ENCODE peak calls at places on chromosomes 2 and 18, in four cellular contexts. A, W, B and R are unnamed samples.

GRCh38 chr2:199379251-199379650 is 78.5 kb downstream of the SATB2 start:
- DNase-seq in A (no peak), W (no peak), B (no peak), R (no peak)

GRCh38 chr2:100902833-100903405 is 83.0 kb downstream of the NPAS2 start:
- DNase-seq in A (peak), W (peak), B (no peak), R (no peak)

GRCh38 chr2:238493880-238494572 is 67.3 kb downstream of the ASB1 start:
- DNase-seq in A (no peak), W (no peak), B (peak), R (no peak)

GRCh38 chr2:203713381-203713780 is 6.9 kb downstream of the CD28 start:
- DNase-seq in A (no peak), W (no peak), B (no peak), R (no peak)

GRCh38 chr18:13381907-13382682 is 163.5 kb downstream of the LDLRAD4 start:
- DNase-seq in A (no peak), W (no peak), B (peak), R (no peak)

GRCh38 chr18:48402953-48403352 is 6.2 kb downstream of the ZBTB7C start:
- DNase-seq in A (no peak), W (no peak), B (no peak), R (no peak)

GRCh38 chr2:65483763-65484162 is 51.4 kb upstream of the SPRED2 start:
- DNase-seq in A (no peak), W (no peak), B (no peak), R (no peak)

GRCh38 chr2:237688081-237688480 is 60.7 kb downstream of the LRRFIP1 start:
- DNase-seq in A (no peak), W (no peak), B (no peak), R (no peak)

GRCh38 chr2:241799522-241800197 is 9.3 kb upstream of the NEU4 start:
- DNase-seq in A (no peak), W (no peak), B (no peak), R (no peak)

GRCh38 chr18:11518788-11519685 is 90.4 kb upstream of the SLC35G4 start:
- DNase-seq in A (peak), W (no peak), B (no peak), R (peak)

GRCh38 chr2:33417093-33417492 is 59.4 kb upstream of the RASGRP3 start:
- DNase-seq in A (no peak), W (no peak), B (no peak), R (no peak)

GRCh38 chr2:149330127-149331022 is at the start of gene LYPD6:
- DNase-seq in A (no peak), W (peak), B (peak), R (peak)

GRCh38 chr2:149332364-149332763 is 2.0 kb downstream of the LYPD6 start:
- DNase-seq in A (no peak), W (no peak), B (no peak), R (no peak)

GRCh38 chr2:149331023-149331400 is 625 bp downstream of the LYPD6 start:
- DNase-seq in A (no peak), W (peak), B (no peak), R (no peak)

GRCh38 chr2:149329068-149329467 is 1.3 kb upstream of the LYPD6 start:
- DNase-seq in A (no peak), W (peak), B (no peak), R (no peak)

DNA sequence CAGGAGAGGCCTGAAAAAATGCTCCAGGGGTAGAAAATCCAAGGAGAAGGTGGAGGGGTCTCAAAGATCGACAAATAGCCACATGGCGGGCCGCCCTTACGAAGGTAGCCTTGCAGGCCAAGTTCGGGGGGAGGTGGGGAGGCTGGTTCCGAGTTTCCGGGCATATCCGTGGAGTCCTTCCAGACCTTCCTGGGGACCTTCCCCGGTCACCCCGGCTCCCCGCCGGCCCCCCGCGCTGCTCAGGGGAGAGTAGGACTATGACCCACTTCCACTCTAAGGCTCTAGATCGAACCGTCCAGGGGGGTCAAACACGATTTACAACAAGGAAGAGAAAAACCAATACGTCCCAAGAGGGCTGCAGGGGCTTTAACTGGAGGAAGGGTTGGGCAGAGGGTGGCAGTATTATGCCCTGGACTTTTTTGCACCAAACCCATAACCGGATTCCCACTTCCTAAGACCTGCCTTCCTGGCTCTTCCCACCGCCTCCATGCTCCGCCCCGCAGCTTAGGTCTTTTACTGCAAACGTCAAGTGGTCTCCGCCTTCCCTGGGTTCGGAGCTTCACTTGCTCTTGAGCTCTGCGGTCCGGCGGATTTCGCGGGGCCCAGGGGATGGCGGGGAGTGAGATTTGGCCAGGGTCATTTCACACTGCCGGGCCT is 789 bp upstream of the LYPD6 start:
- DNase-seq in A (no peak), W (peak), B (peak), R (peak)
- TF ChIP-seq CTCF in A (no peak), W (peak), B (no peak), R (no peak)

DNA sequence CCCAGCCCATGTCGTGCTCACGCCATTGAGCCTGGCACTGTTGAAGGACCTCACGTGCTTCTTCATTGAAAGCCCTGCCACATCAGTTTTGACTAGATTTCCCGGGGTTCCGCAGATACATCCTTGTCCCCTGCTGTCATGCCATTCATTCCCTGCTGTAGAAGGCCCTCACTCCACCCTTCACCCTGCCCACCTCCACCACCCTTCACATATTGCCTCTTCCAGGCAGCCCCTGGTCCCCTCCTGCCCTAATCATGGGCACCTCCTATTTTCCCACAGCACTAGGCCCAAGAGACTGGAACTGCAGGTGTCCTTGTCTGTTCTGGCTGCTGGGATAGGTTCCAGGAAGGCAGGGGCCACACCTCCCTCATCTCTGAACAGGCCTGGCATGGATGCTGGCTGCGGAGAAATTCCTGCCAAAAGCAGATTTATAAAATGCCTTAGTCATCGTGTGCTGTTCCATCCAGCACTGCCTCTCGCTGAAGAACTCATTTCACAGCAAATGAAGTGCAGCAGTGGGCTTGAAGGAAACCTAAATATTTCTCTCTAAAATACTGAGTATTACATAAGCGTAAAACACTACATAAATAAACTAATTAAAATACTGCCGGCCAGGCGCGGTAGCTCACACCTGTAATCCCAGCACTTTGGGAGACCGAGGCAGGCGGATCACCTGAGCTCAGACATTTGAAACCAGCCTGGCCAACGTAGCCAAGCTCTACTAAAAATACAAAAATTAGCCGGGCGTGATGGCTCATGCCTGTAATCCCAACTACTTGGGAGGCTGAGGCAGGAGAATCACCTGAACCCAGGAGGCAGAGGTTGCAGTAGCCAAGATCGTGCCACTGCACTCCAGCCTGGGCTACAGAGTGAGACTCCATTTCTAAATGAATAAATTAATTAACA is 38.4 kb downstream of the EIF4E2 start:
- DNase-seq in A (peak), W (peak), B (peak), R (peak)
- TF ChIP-seq CTCF in A (no peak), W (no peak), B (no peak), R (no peak)

GRCh38 chr2:23547725-23548124 is 162.7 kb downstream of the KLHL29 start:
- DNase-seq in A (no peak), W (no peak), B (no peak), R (no peak)
- TF ChIP-seq CTCF in A (no peak), W (peak), B (no peak), R (no peak)

DNA sequence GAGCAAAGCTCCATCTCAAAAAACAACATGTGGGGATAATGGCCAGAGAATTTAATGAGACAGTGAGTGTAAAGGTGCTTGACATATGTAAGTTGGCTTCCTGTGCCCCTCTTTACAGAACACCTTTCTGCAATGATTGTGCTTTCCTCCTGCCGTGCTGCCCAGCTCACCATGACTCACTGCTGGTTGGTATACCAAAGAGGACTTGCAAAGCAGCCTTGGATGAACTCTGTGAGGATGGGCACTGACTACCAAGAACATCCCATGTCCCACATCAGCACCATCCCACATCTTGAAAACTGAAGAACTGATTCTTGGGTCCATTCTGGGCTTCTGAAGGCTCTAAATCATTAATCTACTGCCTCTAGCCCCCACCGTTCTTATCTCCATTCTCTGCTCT is 52.2 kb downstream of the NGEF start:
- DNase-seq in A (no peak), W (no peak), B (no peak), R (no peak)
- TF ChIP-seq CTCF in A (no peak), W (no peak), B (no peak), R (no peak)

DNA sequence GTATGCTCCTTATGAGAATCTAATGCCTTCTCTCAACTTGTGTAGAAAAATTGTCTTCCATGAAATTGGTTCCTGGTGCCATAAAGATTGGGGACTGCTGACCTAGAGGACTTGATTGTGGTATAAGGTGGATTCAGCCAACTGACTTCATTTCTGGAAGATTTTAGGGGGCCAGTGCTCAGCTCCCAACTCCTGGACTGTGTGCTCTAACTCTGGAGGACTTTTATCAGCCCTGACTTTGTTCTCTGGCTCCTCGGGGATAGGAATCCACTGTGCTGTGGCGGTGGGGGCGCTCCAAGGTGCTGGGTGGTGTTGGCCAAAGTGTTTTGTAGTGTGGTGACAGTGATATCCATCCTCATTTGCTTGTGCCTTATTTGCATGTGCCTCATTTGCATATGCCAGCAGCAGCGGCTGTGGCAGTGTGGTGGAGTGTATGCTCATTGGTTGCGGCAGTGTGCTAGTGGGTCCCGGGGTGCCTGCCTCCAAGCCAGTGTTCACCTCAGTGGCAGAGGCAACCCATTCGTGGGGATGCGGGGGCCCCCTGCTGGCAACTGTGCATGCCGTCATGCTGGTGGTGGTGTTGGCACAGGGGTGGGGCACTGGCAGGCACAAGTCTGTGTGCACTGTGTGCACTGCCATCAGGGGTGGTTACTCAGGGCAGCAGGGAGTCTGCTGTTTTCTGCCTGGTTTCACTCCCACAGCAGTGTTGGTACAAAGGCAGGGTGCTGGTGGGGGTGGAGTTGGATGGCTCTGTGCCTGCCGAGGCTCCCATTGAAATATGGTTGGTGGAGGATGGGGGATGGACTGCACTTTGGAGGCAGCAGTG is 19.6 kb downstream of the EHBP1 start:
- DNase-seq in A (no peak), W (no peak), B (peak), R (peak)
- TF ChIP-seq CTCF in A (no peak), W (peak), B (no peak), R (no peak)

GRCh38 chr2:212520340-212520739 is 18.3 kb downstream of the ERBB4 start:
- DNase-seq in A (no peak), W (no peak), B (no peak), R (no peak)
- TF ChIP-seq CTCF in A (no peak), W (peak), B (no peak), R (no peak)

GRCh38 chr2:191320881-191321280 is 75.7 kb downstream of the MYO1B start:
- DNase-seq in A (no peak), W (no peak), B (no peak), R (no peak)

GRCh38 chr2:191318729-191319078 is 73.5 kb downstream of the MYO1B start:
- DNase-seq in A (no peak), W (no peak), B (peak), R (no peak)

GRCh38 chr2:191322838-191323506 is 77.8 kb downstream of the MYO1B start:
- DNase-seq in A (no peak), W (no peak), B (no peak), R (no peak)

GRCh38 chr2:191319181-191319580 is 74.0 kb downstream of the MYO1B start:
- DNase-seq in A (no peak), W (peak), B (no peak), R (no peak)

GRCh38 chr2:191321861-191322662 is 76.9 kb downstream of the MYO1B start:
- DNase-seq in A (no peak), W (no peak), B (no peak), R (no peak)
- TF ChIP-seq CTCF in A (peak), W (no peak), B (no peak), R (no peak)

GRCh38 chr2:54473876-54474275 is 17.7 kb downstream of the SPTBN1 start:
- DNase-seq in A (no peak), W (no peak), B (no peak), R (no peak)

GRCh38 chr2:54475285-54475684 is 19.2 kb downstream of the SPTBN1 start:
- DNase-seq in A (no peak), W (no peak), B (no peak), R (no peak)

GRCh38 chr2:54476852-54477251 is 20.7 kb downstream of the SPTBN1 start:
- DNase-seq in A (no peak), W (no peak), B (no peak), R (no peak)

GRCh38 chr2:54478899-54479298 is 22.8 kb downstream of the SPTBN1 start:
- DNase-seq in A (no peak), W (no peak), B (no peak), R (no peak)

DNA sequence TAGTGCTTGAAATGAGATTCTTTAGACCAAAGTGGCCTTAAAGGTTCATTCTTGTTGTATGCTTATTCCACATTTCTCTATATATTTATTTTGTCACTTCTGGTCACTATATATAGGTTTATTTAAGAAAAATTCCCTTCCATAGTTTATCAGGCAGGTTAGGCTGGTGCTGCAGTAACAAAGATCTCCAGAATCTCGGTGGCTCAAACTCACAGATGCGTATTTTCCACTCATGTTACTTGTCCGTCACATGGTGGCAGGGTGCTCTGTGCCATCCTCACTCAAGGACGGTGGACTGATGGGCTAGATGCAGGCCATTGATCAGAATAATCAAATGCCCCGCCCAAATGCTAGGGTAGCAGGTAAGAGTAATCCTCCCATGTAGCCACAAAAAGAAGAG is 19.8 kb downstream of the SPTBN1 start:
- DNase-seq in A (no peak), W (no peak), B (no peak), R (no peak)
- TF ChIP-seq CTCF in A (no peak), W (no peak), B (no peak), R (no peak)